ENCODE peak calls at places on chromosomes 5 and 9, in nine cellular contexts. T, Y, H, F, O, P, W, L and V are unnamed samples.

GRCh38 chr5:114055318-114055788 is 306.5 kb upstream of the KCNN2 start:
- DNase-seq in T (peak), Y (peak), H (no peak), F (peak), O (peak), P (peak), W (no peak), L (peak), V (peak)

GRCh38 chr5:32612134-32612888 is 27.0 kb downstream of the SUB1 start:
- DNase-seq in T (no peak), Y (no peak), H (no peak), F (no peak), O (no peak), P (no peak), W (no peak), L (no peak), V (peak)

GRCh38 chr5:168552146-168552545 is 23.0 kb downstream of the FBLL1 start:
- DNase-seq in T (no peak), Y (peak), H (no peak), F (no peak), O (no peak), P (no peak), W (no peak), L (no peak), V (peak)

GRCh38 chr9:5509573-5509972 is 758 bp upstream of the PDCD1LG2 start:
- DNase-seq in T (no peak), Y (peak), H (no peak), F (peak), O (no peak), P (no peak), W (no peak), L (no peak), V (peak)

GRCh38 chr9:93261281-93261680 is 77.3 kb downstream of the WNK2 start:
- DNase-seq in T (peak), Y (no peak), H (peak), F (no peak), O (no peak), P (peak), W (no peak), L (no peak), V (no peak)

GRCh38 chr5:41763096-41763495 is 107.1 kb downstream of the OXCT1 start:
- DNase-seq in T (no peak), Y (peak), H (no peak), F (no peak), O (no peak), P (no peak), W (no peak), L (no peak), V (peak)

GRCh38 chr5:168651654-168652053 is 72.5 kb upstream of the PANK3 start:
- DNase-seq in T (no peak), Y (peak), H (no peak), F (peak), O (no peak), P (no peak), W (no peak), L (no peak), V (peak)

GRCh38 chr9:126057036-126057435 is 269.6 kb upstream of the MVB12B start:
- DNase-seq in T (no peak), Y (no peak), H (no peak), F (no peak), O (no peak), P (no peak), W (no peak), L (no peak), V (no peak)

GRCh38 chr9:84139296-84140100 is 158.9 kb downstream of the RMI1 start:
- DNase-seq in T (no peak), Y (peak), H (no peak), F (peak), O (no peak), P (peak), W (no peak), L (no peak), V (peak)

GRCh38 chr9:16540996-16541668 is 329.3 kb downstream of the BNC2 start:
- DNase-seq in T (no peak), Y (no peak), H (no peak), F (no peak), O (no peak), P (no peak), W (no peak), L (no peak), V (peak)

GRCh38 chr9:137195525-137196220 is 4.9 kb downstream of the TPRN start:
- DNase-seq in T (no peak), Y (no peak), H (no peak), F (peak), O (no peak), P (no peak), W (no peak), L (no peak), V (no peak)

GRCh38 chr9:63816742-63817621 is 1468.0 kb downstream of the FOXD4L5 start:
- DNase-seq in T (peak), Y (peak), H (peak), F (peak), O (peak), P (peak), W (peak), L (peak), V (peak)

GRCh38 chr9:93155716-93156474 is 21.8 kb upstream of the NINJ1 start:
- DNase-seq in T (no peak), Y (no peak), H (no peak), F (no peak), O (no peak), P (no peak), W (no peak), L (no peak), V (no peak)

GRCh38 chr5:152405145-152405544 is at the start of gene NMUR2:
- DNase-seq in T (no peak), Y (no peak), H (no peak), F (no peak), O (no peak), P (no peak), W (no peak), L (no peak), V (no peak)

GRCh38 chr9:108786322-108786721 is 69.5 kb downstream of the ACTL7B start:
- DNase-seq in T (no peak), Y (no peak), H (no peak), F (peak), O (no peak), P (no peak), W (no peak), L (no peak), V (peak)

GRCh38 chr9:2465921-2466460 is 155.6 kb upstream of the VLDLR start:
- DNase-seq in T (no peak), Y (no peak), H (no peak), F (peak), O (no peak), P (no peak), W (no peak), L (no peak), V (no peak)

GRCh38 chr9:96383165-96383939 is at the start of gene SLC35D2:
- DNase-seq in T (no peak), Y (peak), H (peak), F (peak), O (peak), P (peak), W (peak), L (peak), V (peak)

GRCh38 chr9:130531670-130532069 is 47.7 kb upstream of the FUBP3 start:
- DNase-seq in T (no peak), Y (no peak), H (no peak), F (no peak), O (no peak), P (no peak), W (no peak), L (no peak), V (no peak)

GRCh38 chr9:114426046-114426948 is 38.5 kb upstream of the AKNA start:
- DNase-seq in T (no peak), Y (no peak), H (no peak), F (no peak), O (no peak), P (no peak), W (no peak), L (no peak), V (no peak)

GRCh38 chr9:131679261-131680020 is 60.4 kb downstream of the RAPGEF1 start:
- DNase-seq in T (no peak), Y (peak), H (no peak), F (peak), O (no peak), P (no peak), W (no peak), L (no peak), V (no peak)

GRCh38 chr5:81579525-81579924 is 171.4 kb downstream of the SSBP2 start:
- DNase-seq in T (no peak), Y (no peak), H (no peak), F (peak), O (no peak), P (no peak), W (no peak), L (no peak), V (peak)

GRCh38 chr9:37583522-37584121 is 7.4 kb upstream of the FBXO10 start:
- DNase-seq in T (no peak), Y (no peak), H (no peak), F (no peak), O (no peak), P (no peak), W (no peak), L (no peak), V (no peak)

GRCh38 chr9:37587521-37587920 is 4.9 kb downstream of the TOMM5 start:
- DNase-seq in T (no peak), Y (no peak), H (no peak), F (no peak), O (no peak), P (no peak), W (no peak), L (no peak), V (no peak)

DNA sequence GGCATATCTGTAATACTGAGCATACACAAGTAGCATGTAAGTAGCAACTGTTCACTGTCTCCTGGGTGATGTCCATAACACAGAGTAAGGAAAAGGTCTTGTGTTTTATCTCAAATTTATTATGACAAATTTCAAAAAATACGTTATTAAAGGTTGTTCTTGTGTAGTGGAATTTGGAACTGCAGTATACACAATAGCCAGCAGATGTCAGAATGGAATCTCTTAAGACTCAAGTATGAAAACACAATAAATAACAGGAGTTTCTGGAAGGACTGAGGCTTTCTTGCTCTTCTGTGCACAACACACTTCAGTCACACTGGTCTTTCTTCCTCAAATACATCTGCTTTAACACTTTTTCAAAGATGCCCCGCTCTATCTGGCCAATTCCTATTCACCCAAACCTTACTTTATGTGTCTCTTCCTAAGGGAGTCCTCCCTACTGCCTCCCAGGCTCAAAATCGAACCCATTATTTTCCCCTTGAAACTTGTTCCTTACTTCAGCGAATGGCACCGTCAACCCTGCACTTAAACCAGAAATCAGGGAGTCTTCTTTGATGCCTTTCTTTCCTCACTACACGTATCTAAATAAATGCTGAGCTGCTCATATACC is 6.5 kb upstream of the FBXO10 start:
- DNase-seq in T (no peak), Y (peak), H (no peak), F (peak), O (no peak), P (no peak), W (no peak), L (no peak), V (peak)
- TF ChIP-seq CTCF in T (peak), Y (peak), H (no peak), F (peak), O (peak), P (peak), W (peak), L (peak), V (peak)

GRCh38 chr9:106700676-106701075 is 162.3 kb upstream of the ZNF462 start:
- DNase-seq in T (no peak), Y (no peak), H (no peak), F (peak), O (no peak), P (no peak), W (no peak), L (no peak), V (peak)

GRCh38 chr9:106696804-106697203 is 166.2 kb upstream of the ZNF462 start:
- DNase-seq in T (no peak), Y (no peak), H (no peak), F (no peak), O (no peak), P (no peak), W (no peak), L (no peak), V (no peak)

GRCh38 chr9:106701611-106702010 is 161.4 kb upstream of the ZNF462 start:
- DNase-seq in T (no peak), Y (no peak), H (no peak), F (no peak), O (no peak), P (no peak), W (no peak), L (no peak), V (no peak)

GRCh38 chr9:106697390-106697789 is 165.6 kb upstream of the ZNF462 start:
- DNase-seq in T (no peak), Y (no peak), H (no peak), F (peak), O (no peak), P (no peak), W (no peak), L (no peak), V (no peak)

DNA sequence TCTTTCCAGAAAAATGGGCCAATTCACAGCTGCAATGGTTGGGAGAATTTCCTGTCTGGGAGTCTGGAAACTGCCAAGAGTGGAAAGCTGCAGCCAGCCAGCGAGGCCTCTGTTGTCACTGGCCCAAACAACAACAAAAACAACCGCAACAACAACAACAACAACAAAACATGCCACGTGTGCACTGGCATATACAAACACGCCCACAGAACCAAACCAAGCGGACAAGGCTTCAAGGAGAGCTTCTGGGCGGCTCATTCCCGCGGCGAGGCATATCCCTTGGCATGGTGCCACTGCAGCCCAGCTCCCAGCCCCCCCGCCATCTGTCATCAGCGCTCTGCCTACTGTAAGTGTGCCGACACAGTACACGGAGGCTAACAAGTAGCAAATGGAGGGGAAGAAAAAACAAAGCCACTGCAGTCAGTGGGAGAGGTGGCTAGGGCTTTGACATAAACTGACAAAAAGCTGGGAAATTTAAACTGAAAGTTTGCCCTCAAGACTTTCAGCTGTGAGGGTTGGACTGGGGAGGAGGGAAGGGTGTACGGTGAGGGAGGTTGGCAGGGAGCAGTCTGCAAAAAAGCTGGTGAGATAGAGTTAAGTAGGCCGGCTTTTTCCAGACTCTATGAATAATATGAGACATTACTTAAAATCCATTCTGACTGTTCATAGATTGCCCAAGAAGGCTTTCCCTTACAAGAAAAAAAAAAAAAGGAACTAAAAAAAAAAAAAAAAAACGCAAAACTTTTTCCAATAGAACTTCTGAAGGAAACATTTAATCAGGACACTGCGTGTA is 165.0 kb upstream of the ZNF462 start:
- DNase-seq in T (peak), Y (peak), H (no peak), F (peak), O (peak), P (peak), W (no peak), L (peak), V (peak)
- TF ChIP-seq CTCF in T (no peak), Y (no peak), H (no peak), F (no peak), O (no peak), P (no peak), W (no peak), L (no peak), V (no peak)

GRCh38 chr9:90659626-90660364 is 17.2 kb upstream of the DIRAS2 start:
- DNase-seq in T (no peak), Y (peak), H (no peak), F (peak), O (no peak), P (no peak), W (no peak), L (no peak), V (peak)

DNA sequence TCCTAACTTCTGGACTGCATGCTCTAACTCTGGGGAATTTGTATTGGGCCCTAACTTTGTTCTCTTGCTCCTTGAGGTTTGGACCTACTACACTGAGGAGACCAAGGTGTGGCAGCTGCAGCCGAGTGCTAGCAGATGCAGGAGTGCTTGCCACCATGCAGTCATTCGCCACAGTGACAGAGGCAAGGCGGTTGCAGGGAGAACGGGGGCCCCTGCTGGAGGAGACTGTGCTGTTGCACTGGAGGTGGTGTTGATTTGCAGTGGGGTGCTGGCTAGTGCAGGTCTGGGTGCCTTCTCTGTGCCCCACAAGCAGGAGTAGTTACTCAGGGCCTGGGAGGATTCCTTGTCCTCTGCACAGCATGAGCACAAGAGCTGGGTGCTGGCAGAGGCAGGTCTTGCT is 22.4 kb upstream of the DIRAS2 start:
- DNase-seq in T (no peak), Y (no peak), H (no peak), F (no peak), O (no peak), P (no peak), W (no peak), L (no peak), V (no peak)
- TF ChIP-seq CTCF in T (no peak), Y (no peak), H (no peak), F (no peak), O (no peak), P (no peak), W (no peak), L (no peak), V (no peak)

DNA sequence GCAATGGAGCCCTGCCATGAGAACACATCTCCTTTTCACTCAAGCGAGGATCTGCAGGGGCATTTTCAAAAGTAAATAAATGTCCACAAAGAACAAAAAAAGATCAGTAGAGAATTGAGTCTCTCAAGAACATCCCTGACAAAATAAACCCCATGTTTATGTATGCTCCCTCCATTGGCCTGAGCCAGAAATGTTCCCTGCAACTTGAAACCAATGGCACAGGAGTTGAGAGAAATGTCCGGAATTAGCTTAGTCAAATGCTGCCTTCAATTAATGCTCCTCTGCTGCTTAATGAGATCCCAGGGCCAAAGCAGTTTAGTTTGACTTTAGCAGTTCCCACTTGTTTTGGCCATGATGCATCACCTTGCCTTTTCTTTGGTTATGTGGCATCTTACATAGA is 238.3 kb downstream of the EBF1 start:
- DNase-seq in T (no peak), Y (no peak), H (no peak), F (no peak), O (no peak), P (no peak), W (no peak), L (no peak), V (no peak)
- TF ChIP-seq CTCF in T (no peak), Y (no peak), H (no peak), F (no peak), O (no peak), P (no peak), W (no peak), L (no peak), V (no peak)